ENCODE peak calls at places on chromosome 21, in nine cellular contexts. H, Z, M, W, S, B, J, O and U are unnamed samples.

GRCh38 chr21:37751268-37751975 is 164.8 kb downstream of the KCNJ6 start:
- DNase-seq in H (peak; percentile 33), Z (peak; percentile 31), M (no peak), W (no peak), S (no peak), B (no peak), J (no peak), O (no peak), U (peak; percentile 48)

GRCh38 chr21:43195131-43196021 is 26.6 kb downstream of the CRYAA start:
- DNase-seq in H (no peak), Z (peak; percentile 53), M (peak; percentile 54), W (peak; percentile 35), S (peak; percentile 3), B (no peak), J (no peak), O (no peak), U (peak; percentile 56)

GRCh38 chr21:42559326-42559725 is 45.7 kb downstream of the SLC37A1 start:
- DNase-seq in H (no peak), Z (no peak), M (peak; percentile 47), W (no peak), S (no peak), B (no peak), J (no peak), O (no peak), U (no peak)

GRCh38 chr21:29436143-29436542 is 137.4 kb downstream of the BACH1 start:
- DNase-seq in H (no peak), Z (no peak), M (no peak), W (peak; percentile 70), S (peak; percentile 9), B (no peak), J (no peak), O (no peak), U (peak; percentile 81)

GRCh38 chr21:8993284-8993942 is 1528.0 kb upstream of the TPTE start:
- DNase-seq in H (no peak), Z (no peak), M (no peak), W (no peak), S (no peak), B (no peak), J (no peak), O (no peak), U (no peak)

GRCh38 chr21:21714396-21714795 is 716.2 kb downstream of the NCAM2 start:
- DNase-seq in H (peak; percentile 82), Z (peak; percentile 63), M (no peak), W (no peak), S (no peak), B (no peak), J (no peak), O (no peak), U (peak; percentile 68)

GRCh38 chr21:45418301-45419071 is 13.5 kb downstream of the COL18A1 start:
- DNase-seq in H (no peak), Z (no peak), M (peak; percentile 79), W (no peak), S (no peak), B (no peak), J (no peak), O (no peak), U (no peak)

GRCh38 chr21:40531016-40531415 is 315.9 kb downstream of the DSCAM start:
- DNase-seq in H (no peak), Z (no peak), M (no peak), W (no peak), S (no peak), B (no peak), J (no peak), O (no peak), U (no peak)

GRCh38 chr21:31781737-31782136 is 49.8 kb upstream of the SCAF4 start:
- DNase-seq in H (peak; percentile 53), Z (peak; percentile 7), M (no peak), W (no peak), S (peak; percentile 19), B (no peak), J (no peak), O (no peak), U (peak; percentile 45)

GRCh38 chr21:41805643-41806042 is 38.8 kb upstream of the RIPK4 start:
- DNase-seq in H (no peak), Z (no peak), M (no peak), W (no peak), S (no peak), B (no peak), J (no peak), O (no peak), U (no peak)

GRCh38 chr21:26447932-26448331 is 125.2 kb downstream of the CYYR1 start:
- DNase-seq in H (no peak), Z (no peak), M (no peak), W (no peak), S (no peak), B (no peak), J (no peak), O (no peak), U (peak; percentile 3)

GRCh38 chr21:41066086-41066938 is 101.6 kb upstream of the BACE2 start:
- DNase-seq in H (no peak), Z (no peak), M (no peak), W (no peak), S (no peak), B (no peak), J (no peak), O (no peak), U (no peak)

GRCh38 chr21:44375686-44376320 is 22.4 kb downstream of the TRPM2 start:
- DNase-seq in H (no peak), Z (no peak), M (peak; percentile 48), W (no peak), S (no peak), B (no peak), J (no peak), O (no peak), U (no peak)

GRCh38 chr21:23217597-23217996 is 2219.4 kb downstream of the NCAM2 start:
- DNase-seq in H (no peak), Z (no peak), M (no peak), W (no peak), S (no peak), B (no peak), J (no peak), O (no peak), U (no peak)

GRCh38 chr21:43361493-43362296 is 65.2 kb downstream of the SIK1 start:
- DNase-seq in H (peak; percentile 79), Z (peak; percentile 74), M (peak; percentile 83), W (peak; percentile 67), S (peak; percentile 93), B (no peak), J (peak; percentile 93), O (no peak), U (no peak)

DNA sequence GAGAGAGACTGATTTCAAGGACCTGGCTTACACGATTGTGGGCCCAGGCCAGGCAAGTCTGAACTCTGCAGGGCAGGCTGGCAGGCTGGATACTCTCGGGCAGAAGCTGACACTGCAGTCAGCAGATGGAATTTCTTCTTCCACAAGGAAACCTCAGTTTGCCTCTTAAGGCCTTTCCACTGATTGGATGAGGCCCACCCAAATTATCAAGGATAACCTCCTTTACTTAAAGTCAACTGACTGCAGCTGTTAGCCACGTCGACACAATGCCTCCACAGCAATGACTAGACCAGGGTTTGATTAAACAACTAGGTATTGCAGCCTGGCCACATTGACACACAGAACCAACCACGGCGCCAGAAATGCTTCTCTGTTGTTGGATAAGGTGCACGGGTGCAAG is 130.5 kb downstream of the PSMG1 start:
- DNase-seq in H (no peak), Z (no peak), M (no peak), W (no peak), S (no peak), B (no peak), J (no peak), O (no peak), U (no peak)
- H3K4me3 ChIP-seq in H (no peak overlapping the region), Z (no peak overlapping the region), M (no peak overlapping the region), W (no peak overlapping the region), S (no peak overlapping the region), B (no peak overlapping the region), J (no peak overlapping the region), O (no peak overlapping the region), U (no peak overlapping the region)

DNA sequence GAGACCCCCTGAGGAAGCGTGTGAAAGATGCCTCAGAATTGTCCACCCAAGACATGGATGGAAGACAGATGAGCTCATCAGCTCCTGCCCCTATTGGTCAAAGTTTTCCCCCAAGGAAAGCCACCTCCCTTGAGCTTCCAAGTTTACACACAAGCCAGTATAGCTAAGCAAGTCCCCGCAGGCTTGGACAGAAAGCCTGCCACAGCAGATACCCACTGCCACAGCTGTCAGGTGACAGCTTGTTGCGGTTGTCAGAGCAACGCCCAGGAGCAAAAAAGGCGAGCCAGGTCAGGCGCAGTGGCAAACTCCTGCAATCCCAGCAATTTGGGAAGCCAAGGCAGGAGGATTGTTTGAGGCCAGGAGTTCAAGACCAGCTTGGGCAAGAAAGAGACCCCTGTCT is 60.9 kb upstream of the IFNAR2 start:
- DNase-seq in H (no peak), Z (no peak), M (no peak), W (no peak), S (peak; percentile 25), B (no peak), J (peak; percentile 48), O (no peak), U (no peak)
- TF ChIP-seq CTCF in H (no peak), Z (no peak), M (no peak), W (no peak), S (no peak), B (no peak), J (no peak), O (no peak), U (no peak)

DNA sequence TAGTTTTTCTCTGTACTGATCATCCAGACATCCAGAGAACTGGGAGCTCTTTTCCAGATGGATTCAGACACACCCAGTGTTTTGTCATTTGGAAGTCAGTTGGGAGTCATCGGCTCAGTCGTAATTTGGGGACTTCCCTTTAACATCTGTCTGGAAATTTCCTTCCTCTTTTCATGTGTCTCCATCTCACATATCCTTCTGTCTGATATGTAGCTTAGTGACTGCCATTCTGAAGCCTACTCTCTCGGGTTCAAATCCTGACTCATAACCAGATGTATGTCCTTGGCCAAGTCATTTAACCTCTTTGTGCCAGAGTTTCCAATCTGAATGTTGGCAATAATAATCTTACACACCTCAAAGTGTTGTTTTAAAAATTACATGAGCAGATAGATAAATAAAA is 3.0 kb downstream of the MORC3 start:
- DNase-seq in H (peak; percentile 20), Z (peak; percentile 41), M (no peak), W (no peak), S (no peak), B (no peak), J (peak; percentile 45), O (no peak), U (no peak)
- H3K4me3 ChIP-seq in H (no peak overlapping the region), Z (no peak overlapping the region), M (no peak overlapping the region), W (no peak overlapping the region), S (no peak overlapping the region), B (no peak overlapping the region), J (no peak overlapping the region), O (no peak overlapping the region), U (no peak overlapping the region)

DNA sequence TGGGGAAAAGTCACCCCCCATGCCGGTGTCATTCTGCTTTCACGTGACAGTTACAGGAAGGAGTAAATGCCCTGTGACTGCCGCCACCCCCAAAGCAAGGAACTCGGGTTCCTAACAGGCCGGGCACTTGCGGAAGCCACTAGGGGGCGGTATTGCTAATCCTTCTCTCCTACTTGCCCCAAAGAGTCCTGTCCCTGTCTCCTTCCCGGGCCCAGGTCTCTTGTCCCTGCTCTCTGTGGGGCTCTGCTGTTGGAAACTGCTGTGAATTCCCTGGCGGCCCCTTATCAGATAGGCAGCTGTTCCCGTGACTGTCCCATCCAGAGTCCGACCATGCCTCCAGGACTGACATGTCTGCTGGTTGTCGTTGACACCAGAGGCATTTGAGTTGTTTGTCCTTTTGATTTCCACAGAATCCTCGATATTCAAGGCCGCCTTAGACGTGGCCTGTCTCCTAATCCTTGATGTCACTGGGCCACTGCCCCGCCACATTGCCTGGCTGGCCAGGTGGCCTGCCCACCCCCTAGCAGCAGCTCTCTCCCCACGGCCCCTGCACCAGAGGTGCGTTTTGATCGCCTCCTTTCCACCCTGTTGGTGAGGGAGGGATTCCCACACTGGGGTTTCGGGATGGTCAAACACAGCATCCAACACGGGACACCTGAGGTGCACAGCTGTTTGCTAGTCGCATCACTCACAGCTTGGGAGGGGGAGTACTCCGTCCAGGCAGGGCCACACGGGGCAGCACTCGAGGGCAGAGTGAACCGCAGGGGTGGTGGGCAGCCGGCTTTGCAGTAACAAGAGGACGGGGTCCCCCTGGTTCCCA is 37.3 kb downstream of the CHAF1B start:
- DNase-seq in H (peak; percentile 71), Z (peak; percentile 74), M (peak; percentile 62), W (no peak), S (peak; percentile 51), B (no peak), J (peak; percentile 44), O (no peak), U (peak; percentile 81)
- TF ChIP-seq CTCF in H (peak; percentile 74), Z (peak; percentile 80), M (peak; percentile 31), W (peak; percentile 13), S (peak; percentile 60), B (peak; percentile 27), J (peak; percentile 85), O (peak; percentile 89), U (peak; percentile 87)